ENCODE peak calls at places on chromosomes 13 and 19, in five cellular contexts. V is endodermal cell; N is thoracic aorta; S is CD8-positive, alpha-beta T cell; U is neural progenitor cell. P is an unnamed sample.
A peak's percentile ranks its signal among the peaks of the same experiment; 100 is the strongest.

GRCh38 chr13:39867807-39868206 is 212.3 kb downstream of the COG6 start:
- DNase-seq in S (no peak), V (no peak), U (no peak), N (no peak), P (no peak)

GRCh38 chr19:29724741-29725140 is 9.7 kb upstream of the C19orf12 start:
- DNase-seq in U (no peak), S (no peak), V (no peak), N (no peak), P (no peak)

GRCh38 chr13:94620286-94620896 is 18.7 kb downstream of the GPR180 start:
- DNase-seq in V (peak; percentile 77), U (peak; percentile 70), S (no peak), N (no peak), P (no peak)

GRCh38 chr19:38734426-38735256 is 9.6 kb downstream of the CAPN12 start:
- DNase-seq in S (peak; percentile 46), V (peak; percentile 72), U (peak; percentile 41), N (no peak), P (peak; percentile 64)

GRCh38 chr19:2507109-2507508 is 31.2 kb downstream of the GADD45B start:
- DNase-seq in S (peak; percentile 26), U (no peak), N (no peak), V (no peak), P (no peak)

GRCh38 chr19:31449379-31449778 is 100.1 kb upstream of the TSHZ3 start:
- DNase-seq in S (no peak), N (no peak), V (no peak), U (no peak), P (no peak)

GRCh38 chr13:76903544-76904162 is 17.4 kb upstream of the KCTD12 start:
- DNase-seq in V (peak; percentile 91), U (peak; percentile 81), N (no peak), S (peak; percentile 72), P (no peak)

GRCh38 chr19:4369888-4370260 is 26.5 kb downstream of the MPND start:
- DNase-seq in V (peak; percentile 87), N (no peak), U (peak; percentile 59), S (peak; percentile 73), P (peak; percentile 64)

GRCh38 chr13:71880753-71881541 is 13.9 kb upstream of the DACH1 start:
- DNase-seq in N (no peak), V (no peak), U (no peak), S (no peak), P (no peak)

GRCh38 chr13:106210327-106210726 is 325.1 kb downstream of the EFNB2 start:
- DNase-seq in N (no peak), S (no peak), V (no peak), U (no peak), P (no peak)

GRCh38 chr19:54114340-54114826 is 1.1 kb downstream of the TFPT start:
- DNase-seq in V (peak; percentile 77), N (no peak), U (peak; percentile 29), S (peak; percentile 59), P (no peak)

GRCh38 chr13:94657167-94657566 is 55.2 kb downstream of the SOX21 start:
- DNase-seq in N (no peak), S (no peak), V (no peak), U (no peak), P (no peak)

GRCh38 chr13:31675521-31675953 is 63.8 kb upstream of the RXFP2 start:
- DNase-seq in N (no peak), V (no peak), S (no peak), U (no peak), P (no peak)

GRCh38 chr19:45254044-45254531 is 3.0 kb downstream of the MARK4 start:
- DNase-seq in N (no peak), U (no peak), V (peak; percentile 49), S (no peak), P (no peak)

GRCh38 chr19:2180881-2181617 is 17.3 kb downstream of the DOT1L start:
- DNase-seq in U (no peak), N (no peak), S (no peak), V (no peak), P (no peak)

GRCh38 chr13:91036886-91037285 is 310.6 kb upstream of the MIR17HG start:
- DNase-seq in N (no peak), U (no peak), V (no peak), S (no peak), P (no peak)

GRCh38 chr19:3276341-3276799 is 51.9 kb downstream of the CELF5 start:
- DNase-seq in N (no peak), U (peak; percentile 90), V (peak; percentile 99), S (peak; percentile 29), P (peak; percentile 83)

GRCh38 chr13:50919291-50919690 is 9.7 kb downstream of the RNASEH2B start:
- DNase-seq in U (no peak), V (no peak), N (no peak), S (no peak), P (no peak)

GRCh38 chr13:21735621-21736401 is 64.9 kb downstream of the FGF9 start:
- DNase-seq in V (peak; percentile 73), N (no peak), S (no peak), U (no peak), P (no peak)

GRCh38 chr19:8866344-8866743 is 34.2 kb downstream of the MBD3L1 start:
- DNase-seq in N (no peak), S (no peak), V (no peak), U (no peak), P (no peak)

GRCh38 chr13:102198418-102199322 is 203.2 kb downstream of the FGF14 start:
- DNase-seq in S (no peak), V (no peak), N (no peak), U (no peak), P (no peak)

GRCh38 chr19:49793561-49793840 is 19.6 kb downstream of the FUZ start:
- DNase-seq in S (no peak), N (no peak), U (no peak), V (no peak), P (no peak)

GRCh38 chr19:15317392-15318011 is 14.8 kb downstream of the BRD4 start:
- DNase-seq in N (no peak), S (no peak), V (no peak), U (no peak), P (no peak)

GRCh38 chr19:39446365-39447084 is 1.1 kb downstream of the SUPT5H start:
- DNase-seq in N (no peak), V (no peak), S (no peak), U (no peak), P (no peak)

GRCh38 chr19:55519461-55520311 is 17.2 kb downstream of the SBK2 start:
- DNase-seq in S (no peak), V (no peak), N (no peak), U (no peak), P (no peak)

GRCh38 chr19:10768936-10769335 is 51.1 kb downstream of the DNM2 start:
- DNase-seq in N (no peak), V (no peak), S (no peak), U (no peak), P (no peak)

GRCh38 chr13:34833562-34834182 is 108.4 kb upstream of the NBEA start:
- DNase-seq in U (peak; percentile 25), V (peak; percentile 70), N (no peak), S (no peak), P (no peak)
- TF ChIP-seq CTCF in U (peak; percentile 43), V (peak; percentile 71), N (no peak), S (no peak), P (no peak)

DNA sequence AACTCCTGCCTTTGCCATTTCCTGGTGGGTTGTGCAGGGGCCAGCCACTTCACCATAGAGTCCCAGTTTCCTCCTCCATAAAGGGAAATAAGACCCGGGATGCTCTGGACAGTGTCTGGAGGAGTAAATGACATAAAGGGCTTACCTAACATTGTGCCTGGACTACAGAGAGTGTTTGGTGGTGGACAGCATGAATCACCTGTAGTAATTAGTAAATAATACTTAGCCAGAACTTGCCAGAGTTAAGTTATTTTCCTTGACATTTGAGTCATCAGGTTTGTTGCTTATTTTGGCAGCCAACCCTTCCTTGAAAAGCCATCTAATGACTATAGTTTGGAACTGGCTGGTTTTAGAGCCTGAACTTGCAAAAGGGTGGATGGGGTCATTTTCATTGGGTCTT is 159.2 kb downstream of the SLC7A1 start:
- DNase-seq in U (no peak), S (no peak), N (no peak), V (no peak), P (no peak)
- H3K4me1 ChIP-seq in U (no peaks in the 10 kb centered on the region), S (no peaks in the 10 kb centered on the region), N (peaks cover 78% of the 10 kb centered on the region), V (peaks cover 8% of the 10 kb centered on the region), P (peaks cover 23% of the 10 kb centered on the region)

GRCh38 chr13:57704031-57704430 is 72.5 kb downstream of the PCDH17 start:
- DNase-seq in U (no peak), S (no peak), V (no peak), N (no peak), P (no peak)
- TF ChIP-seq CTCF in U (no peak), S (no peak), V (no peak), N (no peak), P (no peak)

GRCh38 chr13:48493851-48494250 is 39.0 kb downstream of the RCBTB2 start:
- DNase-seq in V (no peak), U (no peak), S (no peak), N (no peak), P (no peak)

GRCh38 chr13:48494874-48495273 is 38.0 kb downstream of the RCBTB2 start:
- DNase-seq in U (no peak), S (no peak), N (no peak), V (no peak), P (no peak)

GRCh38 chr13:48492123-48493075 is 40.5 kb downstream of the RCBTB2 start:
- DNase-seq in N (no peak), U (no peak), S (peak; percentile 74), V (no peak), P (no peak)

GRCh38 chr13:48491423-48492122 is 41.3 kb downstream of the RCBTB2 start:
- DNase-seq in U (no peak), V (no peak), S (no peak), N (no peak), P (no peak)

DNA sequence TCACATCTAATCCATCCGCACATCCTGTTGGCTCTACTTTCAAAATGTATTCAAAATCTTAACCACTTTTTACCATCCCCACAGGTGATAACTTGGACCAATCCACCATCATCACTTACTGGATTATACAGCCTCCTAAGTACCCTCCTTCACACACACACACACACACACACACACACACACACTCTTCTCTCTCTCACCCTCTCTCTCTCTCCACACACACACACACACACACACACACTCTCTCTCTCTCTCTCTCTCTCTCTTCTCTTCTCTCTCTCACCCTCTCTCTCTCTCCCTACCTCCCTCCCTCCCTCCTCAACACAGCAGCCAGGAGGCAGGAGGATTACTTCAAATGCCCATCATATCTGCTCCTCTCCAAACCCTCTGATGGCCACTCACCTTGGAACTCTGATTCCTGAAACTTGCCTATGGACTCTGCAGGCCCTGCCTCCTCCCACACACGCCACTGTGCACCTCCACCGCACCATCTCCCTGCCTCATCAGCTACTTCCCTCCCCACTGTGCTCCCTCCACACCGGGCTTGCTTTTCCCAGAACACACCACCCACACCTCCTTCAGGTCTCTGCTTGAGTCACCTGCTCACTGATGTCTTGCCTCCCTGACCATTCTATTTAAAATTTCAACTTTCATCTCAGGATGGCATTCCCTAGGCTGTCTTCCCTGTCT is 39.7 kb downstream of the RCBTB2 start:
- DNase-seq in V (no peak), U (no peak), S (no peak), N (no peak), P (no peak)
- H3K4me1 ChIP-seq in V (no peaks in the 10 kb centered on the region), U (no peaks in the 10 kb centered on the region), S (peaks cover 57% of the 10 kb centered on the region), N (no peaks in the 10 kb centered on the region), P (peaks cover 18% of the 10 kb centered on the region)